ENCODE peak calls at places on chromosome 19, in nine cellular contexts. F, S, K, D, P, H, I, L and N are unnamed samples.

GRCh38 chr19:10936661-10937084 is 8.1 kb downstream of the TIMM29 start:
- DNase-seq in F (no peak), S (peak), K (peak), D (peak), P (peak), H (no peak), I (peak), L (peak), N (no peak)

GRCh38 chr19:16076958-16077611 is 790 bp downstream of the TPM4 start:
- DNase-seq in F (peak), S (no peak), K (peak), D (no peak), P (peak), H (peak), I (peak), L (peak), N (peak)

GRCh38 chr19:16661480-16662034 is 618 bp downstream of the TMEM38A start:
- DNase-seq in F (peak), S (no peak), K (peak), D (no peak), P (peak), H (no peak), I (peak), L (peak), N (peak)

GRCh38 chr19:35645680-35646511 is 2.2 kb upstream of the COX6B1 start:
- DNase-seq in F (no peak), S (no peak), K (peak), D (no peak), P (no peak), H (no peak), I (no peak), L (no peak), N (no peak)

GRCh38 chr19:41957838-41958366 is 1.2 kb downstream of the RABAC1 start:
- DNase-seq in F (no peak), S (peak), K (peak), D (peak), P (peak), H (peak), I (peak), L (peak), N (no peak)

GRCh38 chr19:9729162-9729561 is 39.4 kb downstream of the ZNF846 start:
- DNase-seq in F (no peak), S (no peak), K (no peak), D (no peak), P (no peak), H (no peak), I (no peak), L (no peak), N (no peak)

GRCh38 chr19:9128171-9128570 is 1.4 kb upstream of the OR7G3 start:
- DNase-seq in F (no peak), S (no peak), K (no peak), D (no peak), P (no peak), H (no peak), I (no peak), L (no peak), N (no peak)

GRCh38 chr19:3178377-3178972 is at the start of gene S1PR4:
- DNase-seq in F (no peak), S (no peak), K (no peak), D (peak), P (no peak), H (peak), I (peak), L (no peak), N (no peak)

GRCh38 chr19:28554321-28555091 is 658.4 kb downstream of the UQCRFS1 start:
- DNase-seq in F (no peak), S (no peak), K (no peak), D (no peak), P (no peak), H (no peak), I (no peak), L (no peak), N (no peak)

GRCh38 chr19:42505066-42505465 is 23.2 kb downstream of the CEACAM1 start:
- DNase-seq in F (no peak), S (no peak), K (no peak), D (no peak), P (no peak), H (no peak), I (no peak), L (no peak), N (no peak)

GRCh38 chr19:33029746-33030303 is 34.9 kb downstream of the RHPN2 start:
- DNase-seq in F (no peak), S (peak), K (no peak), D (no peak), P (no peak), H (no peak), I (no peak), L (no peak), N (no peak)

GRCh38 chr19:10408511-10409291 is 5.4 kb upstream of the CDC37 start:
- DNase-seq in F (peak), S (no peak), K (no peak), D (peak), P (no peak), H (peak), I (peak), L (no peak), N (no peak)

GRCh38 chr19:15161028-15161984 is 39.5 kb downstream of the NOTCH3 start:
- DNase-seq in F (peak), S (no peak), K (peak), D (peak), P (peak), H (no peak), I (no peak), L (no peak), N (no peak)

GRCh38 chr19:28556371-28556770 is 656.6 kb downstream of the UQCRFS1 start:
- DNase-seq in F (no peak), S (no peak), K (no peak), D (no peak), P (no peak), H (no peak), I (no peak), L (no peak), N (no peak)

GRCh38 chr19:41991025-41991424 is 3.0 kb downstream of the ATP1A3 start:
- DNase-seq in F (peak), S (no peak), K (no peak), D (no peak), P (no peak), H (no peak), I (no peak), L (no peak), N (no peak)

GRCh38 chr19:39038098-39038497 is 5.7 kb upstream of the FBXO27 start:
- DNase-seq in F (no peak), S (peak), K (peak), D (no peak), P (peak), H (no peak), I (peak), L (peak), N (no peak)

GRCh38 chr19:43290568-43291359 is 21.4 kb upstream of the PSG9 start:
- DNase-seq in F (no peak), S (no peak), K (peak), D (no peak), P (no peak), H (no peak), I (no peak), L (no peak), N (no peak)

GRCh38 chr19:4099054-4099764 is 24.7 kb downstream of the MAP2K2 start:
- DNase-seq in F (peak), S (no peak), K (no peak), D (no peak), P (no peak), H (no peak), I (no peak), L (no peak), N (no peak)

GRCh38 chr19:19354932-19355331 is 34.3 kb downstream of the MAU2 start:
- DNase-seq in F (peak), S (no peak), K (no peak), D (no peak), P (no peak), H (no peak), I (no peak), L (no peak), N (no peak)

GRCh38 chr19:12400618-12401502 is at the start of gene ZNF799:
- DNase-seq in F (peak), S (peak), K (peak), D (peak), P (peak), H (peak), I (peak), L (peak), N (peak)
- TF ChIP-seq CTCF in F (peak), S (no peak), K (peak), D (no peak), P (no peak), H (no peak), I (peak), L (no peak), N (peak)

GRCh38 chr19:7482584-7483439 is 6.0 kb downstream of the PEX11G start:
- DNase-seq in F (no peak), S (no peak), K (peak), D (no peak), P (peak), H (no peak), I (peak), L (no peak), N (no peak)
- TF ChIP-seq POLR2AphosphoS5 in F (peak), S (no peak), K (peak), D (no peak), P (no peak), H (peak), I (peak), L (no peak), N (no peak)

GRCh38 chr19:37309834-37310575 is 60.9 kb upstream of the ZNF527 start:
- DNase-seq in F (no peak), S (no peak), K (peak), D (peak), P (no peak), H (no peak), I (no peak), L (no peak), N (peak)
- TF ChIP-seq CTCF in F (no peak), S (no peak), K (peak), D (no peak), P (peak), H (no peak), I (no peak), L (no peak), N (no peak)

DNA sequence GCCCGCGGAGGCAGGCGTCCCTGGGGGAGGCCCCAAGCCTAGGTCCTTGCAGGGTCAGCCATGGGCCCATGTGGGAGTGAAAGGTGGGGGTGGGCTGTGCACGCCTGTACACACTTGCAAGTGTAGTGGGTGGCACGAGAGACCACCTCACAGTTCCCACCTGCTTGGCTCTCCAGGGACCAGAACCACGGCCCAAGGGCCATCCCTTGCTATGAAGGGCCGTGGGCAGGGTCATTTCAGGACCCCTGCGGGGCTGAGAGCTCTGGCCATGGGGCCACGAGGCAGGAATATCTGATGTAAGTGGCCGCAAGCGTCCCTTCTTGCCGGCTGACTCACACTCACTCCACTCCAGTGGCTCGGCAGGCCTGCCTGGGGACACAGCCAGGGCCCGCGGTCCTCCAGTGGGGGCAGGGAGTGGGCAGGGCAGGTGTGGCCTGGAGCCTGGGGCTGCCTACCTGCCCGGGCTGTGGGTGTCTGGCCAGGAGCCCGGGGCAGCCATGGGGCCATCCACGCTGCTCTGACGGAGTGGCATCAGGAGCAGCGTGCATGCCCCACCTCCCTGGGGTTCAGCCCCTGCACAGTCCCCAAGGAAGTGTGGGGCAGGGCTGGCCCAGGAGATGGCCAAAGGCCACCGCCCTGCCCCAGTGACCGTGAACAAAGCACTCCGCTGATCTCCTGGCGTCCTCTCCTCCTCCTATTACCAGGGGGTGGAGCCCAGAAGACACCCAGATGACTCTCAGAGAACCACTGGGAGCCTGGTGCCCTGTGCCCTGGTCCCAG is 8.6 kb upstream of the MKNK2 start:
- DNase-seq in F (peak), S (peak), K (no peak), D (no peak), P (no peak), H (peak), I (peak), L (peak), N (no peak)
- TF ChIP-seq POLR2AphosphoS5 in F (peak), S (peak), K (no peak), D (no peak), P (peak), H (peak), I (peak), L (peak), N (no peak)

GRCh38 chr19:44782729-44783128 is 5.0 kb downstream of the CBLC start:
- DNase-seq in F (no peak), S (no peak), K (peak), D (no peak), P (no peak), H (no peak), I (no peak), L (no peak), N (no peak)
- TF ChIP-seq CTCF in F (no peak), S (no peak), K (peak), D (no peak), P (peak), H (no peak), I (no peak), L (no peak), N (no peak)

DNA sequence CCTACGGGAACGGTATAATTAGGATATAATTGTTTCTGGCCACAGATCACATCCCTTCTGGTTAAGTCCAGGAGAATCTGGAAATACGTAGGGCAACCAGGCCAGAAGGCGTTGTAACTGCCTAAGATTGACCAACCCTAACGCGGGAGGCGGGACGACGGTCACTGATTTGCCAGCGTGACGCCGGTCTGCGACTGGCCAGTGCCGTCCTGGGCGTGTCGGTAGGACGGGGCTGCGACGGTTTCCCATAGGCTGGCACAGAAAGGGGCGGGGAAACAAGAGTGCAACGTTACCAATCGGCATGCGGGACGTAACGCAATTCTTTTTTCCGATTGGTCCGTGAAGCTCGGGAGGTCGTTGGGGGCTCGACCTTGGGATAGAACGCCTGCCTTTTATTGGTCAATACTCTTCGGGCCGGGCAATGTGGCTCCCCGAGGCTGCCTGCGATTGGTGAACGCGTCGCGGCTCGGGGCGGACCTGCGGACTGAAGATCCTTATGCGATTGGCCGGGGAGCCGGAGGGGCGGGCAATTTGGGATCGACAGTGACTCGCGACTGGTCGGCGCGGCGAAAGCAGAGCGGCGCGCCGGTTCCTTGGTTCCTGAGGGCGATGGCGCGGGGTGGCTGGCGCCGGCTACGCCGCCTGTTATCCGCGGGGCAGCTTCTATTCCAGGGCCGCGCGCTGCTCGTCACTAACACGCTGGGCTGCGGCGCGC is at the start of gene MPV17L2:
- DNase-seq in F (peak), S (peak), K (peak), D (peak), P (peak), H (peak), I (peak), L (peak), N (peak)
- TF ChIP-seq POLR2AphosphoS5 in F (peak), S (peak), K (peak), D (peak), P (peak), H (peak), I (peak), L (peak), N (peak)